ENCODE peak calls at places on chromosome 7, in seven cellular contexts. B, I, W, L, X, A and O are unnamed samples.

GRCh38 chr7:33080326-33080725 is 17.8 kb upstream of the NT5C3A start:
- DNase-seq in X (no peak), I (no peak), L (no peak), A (no peak), W (no peak), B (no peak), O (no peak)

GRCh38 chr7:16411391-16411790 is 9.9 kb downstream of the CRPPA start:
- DNase-seq in A (no peak), W (no peak), I (no peak), X (peak), B (peak), L (no peak), O (no peak)

GRCh38 chr7:46032936-46033335 is 111.9 kb upstream of the IGFBP3 start:
- DNase-seq in B (peak), L (no peak), I (no peak), W (no peak), A (no peak), X (peak), O (no peak)

GRCh38 chr7:92296898-92297435 is 51.2 kb downstream of the ANKIB1 start:
- DNase-seq in B (no peak), W (no peak), L (no peak), A (no peak), X (no peak), I (no peak), O (no peak)

GRCh38 chr7:45682358-45682735 is 108.2 kb downstream of the ADCY1 start:
- DNase-seq in W (no peak), X (no peak), I (peak), L (peak), A (peak), B (no peak), O (no peak)

GRCh38 chr7:158829021-158829341 is 328 bp downstream of the ESYT2 start:
- DNase-seq in A (peak), L (no peak), I (no peak), B (peak), X (peak), W (peak), O (no peak)

GRCh38 chr7:6489612-6490011 is 41.9 kb upstream of the DAGLB start:
- DNase-seq in W (no peak), L (no peak), A (no peak), I (no peak), B (no peak), X (no peak), O (no peak)

GRCh38 chr7:16627236-16627635 is 18.3 kb downstream of the ANKMY2 start:
- DNase-seq in L (no peak), W (no peak), X (no peak), B (peak), A (no peak), I (no peak), O (no peak)

GRCh38 chr7:44094365-44094764 is 9.8 kb upstream of the AEBP1 start:
- DNase-seq in W (no peak), L (no peak), B (no peak), A (no peak), I (no peak), X (no peak), O (no peak)

GRCh38 chr7:266851-267840 is 22.8 kb upstream of the FOXL3 start:
- DNase-seq in B (no peak), L (no peak), A (peak), I (peak), X (no peak), W (no peak), O (no peak)

GRCh38 chr7:127504715-127505114 is 80.7 kb downstream of the GCC1 start:
- DNase-seq in I (no peak), W (peak), A (peak), B (peak), L (no peak), X (no peak), O (no peak)

GRCh38 chr7:133934262-133934973 is 192.7 kb upstream of the LRGUK start:
- DNase-seq in A (peak), L (no peak), X (no peak), W (no peak), I (no peak), B (no peak), O (no peak)